ENCODE peak calls at places on chromosomes 13 and 19, in seven cellular contexts. N is transverse colon, F is K562, Q is OCI-LY7, L is AG09309, R is PC-3, U is stomach. A is an unnamed sample.

GRCh38 chr19:49687566-49688316 is 1.7 kb upstream of the ADM5 start:
- DNase-seq in N (no peak), F (no peak), Q (no peak), L (no peak), R (peak; percentile 31), U (no peak), A (no peak)

GRCh38 chr19:624433-625109 is 8.8 kb downstream of the POLRMT start:
- DNase-seq in N (no peak), F (no peak), Q (no peak), L (no peak), R (no peak), U (no peak), A (no peak)

GRCh38 chr13:50950808-50951207 is 41.2 kb downstream of the RNASEH2B start:
- DNase-seq in N (no peak), F (no peak), Q (no peak), L (no peak), R (no peak), U (no peak), A (no peak)

GRCh38 chr19:41886761-41887710 is 4.1 kb downstream of the ARHGEF1 start:
- DNase-seq in N (peak; percentile 51), F (no peak), Q (peak; percentile 82), L (no peak), R (no peak), U (no peak), A (no peak)

GRCh38 chr19:9914315-9915207 is 21.8 kb downstream of the OLFM2 start:
- DNase-seq in N (peak; percentile 76), F (peak; percentile 89), Q (peak; percentile 76), L (no peak), R (peak; percentile 93), U (peak; percentile 72), A (peak; percentile 25)

GRCh38 chr19:27885361-27885760 is 1327.6 kb downstream of the UQCRFS1 start:
- DNase-seq in N (no peak), F (no peak), Q (no peak), L (no peak), R (no peak), U (no peak), A (no peak)

GRCh38 chr19:42426643-42427042 is 545 bp downstream of the LIPE start:
- DNase-seq in N (no peak), F (no peak), Q (no peak), L (no peak), R (no peak), U (no peak), A (no peak)

GRCh38 chr19:19434483-19435045 is 29.1 kb downstream of the GATAD2A start:
- DNase-seq in N (no peak), F (no peak), Q (no peak), L (no peak), R (no peak), U (no peak), A (no peak)

GRCh38 chr19:13018037-13018914 is 23.0 kb downstream of the NFIX start:
- DNase-seq in N (peak; percentile 57), F (peak; percentile 58), Q (no peak), L (no peak), R (peak; percentile 58), U (peak; percentile 68), A (no peak)

GRCh38 chr13:52652980-52653303 is 306 bp downstream of the SUGT1 start:
- DNase-seq in N (no peak), F (peak; percentile 27), Q (no peak), L (no peak), R (no peak), U (no peak), A (no peak)
- TF ChIP-seq CTCF in N (peak; percentile 24), F (no peak), Q (no peak), L (no peak), R (no peak), U (no peak), A (no peak)

DNA sequence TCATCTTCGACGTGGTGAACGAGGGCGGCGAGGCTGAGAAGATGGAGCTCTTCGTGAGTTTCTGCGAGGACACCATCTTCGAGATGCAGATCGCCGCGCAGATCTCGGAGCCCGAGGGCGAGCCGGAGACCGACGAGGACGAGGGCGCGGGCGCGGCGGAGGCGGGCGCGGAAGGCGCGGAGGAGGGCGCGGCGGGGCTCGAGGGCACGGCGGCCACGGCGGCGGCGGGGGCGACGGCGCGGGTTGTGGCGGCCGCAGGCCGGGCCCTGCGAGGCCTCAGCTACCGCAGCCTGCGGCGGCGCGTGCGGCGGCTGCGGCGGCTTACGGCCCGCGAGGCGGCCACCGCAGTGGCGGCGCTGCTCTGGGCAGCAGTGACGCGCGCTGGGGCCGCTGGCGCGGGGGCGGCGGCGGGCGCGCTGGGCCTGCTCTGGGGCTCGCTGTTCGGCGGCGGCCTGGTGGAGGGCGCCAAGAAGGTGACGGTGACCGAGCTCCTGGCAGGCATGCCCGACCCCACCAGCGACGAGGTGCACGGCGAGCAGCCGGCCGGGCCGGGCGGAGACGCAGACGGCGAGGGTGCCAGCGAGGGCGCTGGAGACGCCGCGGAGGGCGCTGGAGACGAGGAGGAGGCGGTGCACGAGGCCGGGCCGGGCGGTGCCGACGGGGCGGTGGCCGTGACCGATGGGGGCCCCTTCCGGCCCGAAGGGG is 52.6 kb downstream of the MAP4K1 start:
- DNase-seq in N (no peak), F (no peak), Q (no peak), L (no peak), R (no peak), U (no peak), A (no peak)
- H3K4me3 ChIP-seq in N (no peak overlapping the region), F (no peak overlapping the region), Q (no peak overlapping the region), L (no peak overlapping the region), R (no peak overlapping the region), U (peak overlapping the region; percentile 29), A (no peak overlapping the region)

DNA sequence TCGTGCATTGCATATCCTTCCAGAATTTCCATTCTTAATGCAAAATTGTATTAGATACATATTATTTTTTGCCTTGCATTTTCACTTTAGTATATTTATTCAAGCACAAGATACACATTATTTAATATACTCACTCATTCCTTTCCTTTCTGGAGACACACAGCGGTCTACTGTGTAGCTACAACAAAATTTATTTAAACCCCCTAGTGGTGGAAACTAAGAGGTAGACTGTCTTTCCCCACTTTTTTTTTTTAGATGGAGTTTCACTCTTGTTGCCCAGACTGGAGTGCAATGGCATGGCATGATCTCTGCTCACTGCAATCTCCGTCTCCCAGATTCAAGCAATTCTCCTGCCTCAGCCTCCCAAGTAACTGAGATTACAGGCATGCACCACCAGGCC is 2040.3 kb upstream of the PCDH20 start:
- DNase-seq in N (no peak), F (peak; percentile 4), Q (no peak), L (no peak), R (peak; percentile 8), U (no peak), A (no peak)
- TF ChIP-seq CTCF in N (no peak), F (no peak), Q (peak; percentile 45), L (peak; percentile 11), R (peak; percentile 24), U (no peak), A (no peak)

GRCh38 chr19:55482128-55482961 is 2.6 kb upstream of the NAT14 start:
- DNase-seq in N (no peak), F (no peak), Q (no peak), L (no peak), R (no peak), U (no peak), A (no peak)

GRCh38 chr19:55481148-55482127 is 3.5 kb upstream of the NAT14 start:
- DNase-seq in N (no peak), F (no peak), Q (no peak), L (no peak), R (no peak), U (no peak), A (no peak)

GRCh38 chr19:55484571-55485438 is at the start of gene NAT14:
- DNase-seq in N (peak; percentile 53), F (peak; percentile 91), Q (peak; percentile 80), L (no peak), R (peak; percentile 57), U (peak; percentile 45), A (no peak)

GRCh38 chr19:55483681-55484361 is 1.2 kb upstream of the NAT14 start:
- DNase-seq in N (no peak), F (no peak), Q (no peak), L (no peak), R (no peak), U (no peak), A (no peak)

DNA sequence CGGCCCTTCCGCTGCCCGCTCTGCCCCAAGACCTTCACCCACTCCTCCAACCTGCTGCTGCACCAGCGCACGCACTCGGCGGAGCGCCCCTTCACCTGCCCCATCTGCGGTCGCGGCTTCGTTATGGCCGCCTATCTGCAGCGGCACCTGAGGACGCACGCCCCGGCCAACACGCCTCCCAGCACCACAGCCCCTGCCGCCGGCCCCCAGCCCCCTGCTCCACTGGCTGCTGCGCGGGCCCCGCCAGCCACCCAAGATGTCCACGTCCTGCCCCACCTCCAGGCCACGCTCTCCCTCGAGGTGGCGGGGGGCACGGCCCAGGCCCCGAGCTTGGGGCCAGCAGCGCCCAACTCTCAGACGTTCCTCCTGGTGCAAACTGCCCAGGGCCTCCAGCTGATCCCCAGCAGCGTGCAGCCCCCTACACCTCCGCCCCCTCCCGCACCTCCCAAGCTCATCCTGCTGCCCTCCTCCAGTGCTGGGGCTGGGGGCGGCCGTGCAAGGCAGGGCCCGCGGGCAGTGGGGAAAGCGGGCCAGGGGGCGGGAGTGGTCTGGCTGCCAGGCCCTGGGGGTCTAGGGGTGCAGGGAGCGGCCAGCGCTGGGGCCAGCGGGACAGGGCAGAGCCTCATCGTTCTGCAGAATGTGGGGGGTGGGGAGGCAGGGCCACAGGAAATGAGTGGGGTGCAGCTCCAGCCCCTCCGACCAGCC is 1.9 kb upstream of the NAT14 start:
- DNase-seq in N (no peak), F (no peak), Q (no peak), L (no peak), R (no peak), U (no peak), A (no peak)
- H3K4me3 ChIP-seq in N (no peak overlapping the region), F (no peak overlapping the region), Q (no peak overlapping the region), L (no peak overlapping the region), R (no peak overlapping the region), U (no peak overlapping the region), A (no peak overlapping the region)

GRCh38 chr13:30107536-30108136 is 199.7 kb downstream of the KATNAL1 start:
- DNase-seq in N (peak; percentile 17), F (no peak), Q (no peak), L (no peak), R (peak; percentile 55), U (peak; percentile 37), A (no peak)
- TF ChIP-seq CTCF in N (no peak), F (no peak), Q (no peak), L (no peak), R (no peak), U (no peak), A (no peak)

DNA sequence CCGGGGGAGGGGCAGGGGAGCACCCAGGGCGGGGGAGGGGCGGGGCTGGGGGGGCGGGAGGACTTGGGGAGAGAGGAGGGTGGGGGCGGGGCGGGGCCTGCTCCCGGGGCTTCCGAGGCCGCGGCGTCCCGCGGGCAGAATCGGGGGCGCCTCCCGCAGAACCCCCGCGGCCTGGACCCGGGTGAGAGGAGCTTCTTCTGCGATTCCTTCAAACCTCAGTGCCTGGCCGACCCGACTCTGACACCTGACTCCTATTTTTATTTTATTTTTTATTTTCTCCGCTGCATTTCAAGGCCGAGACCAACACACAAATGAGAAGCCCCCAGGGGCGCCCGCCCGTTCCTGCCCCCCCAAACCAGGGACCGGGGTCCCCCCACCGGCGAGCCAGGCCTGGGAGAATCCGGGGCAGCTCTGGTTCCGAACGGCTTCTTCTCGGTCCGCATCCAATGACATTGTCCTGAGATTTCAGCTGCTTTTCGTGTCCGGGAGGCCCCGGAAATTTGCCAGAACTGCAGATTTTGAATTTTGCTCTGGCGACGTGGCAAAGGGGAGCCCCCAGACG is 522 bp upstream of the GRTP1 start:
- DNase-seq in N (peak; percentile 17), F (no peak), Q (no peak), L (no peak), R (no peak), U (no peak), A (no peak)
- H3K4me3 ChIP-seq in N (peak overlapping the region; percentile 40), F (peak overlapping the region; percentile 22), Q (no peak overlapping the region), L (peak overlapping the region; percentile 2), R (no peak overlapping the region), U (peak overlapping the region; percentile 51), A (no peak overlapping the region)